ENCODE peak calls at places on chromosomes 11 and 22, in eight cellular contexts. One of them, this sample, is unnamed. For H3K4me1, the result is how much of the 10 kb centered on the place peaks cover.

GRCh38 chr11:42901084-42901483 is 410.7 kb upstream of the API5 start:
- DNase-seq in cardiac muscle cell: no peak
- DNase-seq in pancreas: no peak
- DNase-seq in Peyer's patch: no peak
- DNase-seq in mammary epithelial cell: no peak
- DNase-seq in uterus: no peak
- DNase-seq in MM.1S: no peak
- DNase-seq in sigmoid colon: no peak
- DNase-seq in this sample: no peak

GRCh38 chr11:75760710-75761493 is 7.7 kb upstream of the DGAT2 start:
- DNase-seq in uterus: no peak
- DNase-seq in Peyer's patch: no peak
- DNase-seq in mammary epithelial cell: peak
- DNase-seq in MM.1S: no peak
- DNase-seq in pancreas: no peak
- DNase-seq in sigmoid colon: no peak
- DNase-seq in cardiac muscle cell: no peak
- DNase-seq in this sample: no peak

GRCh38 chr11:107446822-107447431 is 10.7 kb downstream of the CWF19L2 start:
- DNase-seq in MM.1S: no peak
- DNase-seq in Peyer's patch: no peak
- DNase-seq in uterus: no peak
- DNase-seq in pancreas: no peak
- DNase-seq in sigmoid colon: no peak
- DNase-seq in cardiac muscle cell: no peak
- DNase-seq in mammary epithelial cell: no peak
- DNase-seq in this sample: no peak

GRCh38 chr11:76810151-76810853 is 27.1 kb downstream of the TSKU start:
- DNase-seq in uterus: no peak
- DNase-seq in Peyer's patch: peak
- DNase-seq in pancreas: no peak
- DNase-seq in MM.1S: peak
- DNase-seq in sigmoid colon: no peak
- DNase-seq in cardiac muscle cell: no peak
- DNase-seq in mammary epithelial cell: peak
- DNase-seq in this sample: peak

GRCh38 chr22:39927544-39927943 is 26.7 kb downstream of the GRAP2 start:
- DNase-seq in mammary epithelial cell: no peak
- DNase-seq in sigmoid colon: no peak
- DNase-seq in uterus: no peak
- DNase-seq in cardiac muscle cell: no peak
- DNase-seq in pancreas: no peak
- DNase-seq in MM.1S: no peak
- DNase-seq in Peyer's patch: no peak
- DNase-seq in this sample: no peak

GRCh38 chr22:23682827-23683355 is 7.9 kb upstream of the RGL4 start:
- DNase-seq in sigmoid colon: peak
- DNase-seq in mammary epithelial cell: no peak
- DNase-seq in MM.1S: no peak
- DNase-seq in pancreas: no peak
- DNase-seq in Peyer's patch: no peak
- DNase-seq in cardiac muscle cell: no peak
- DNase-seq in uterus: peak
- DNase-seq in this sample: no peak

GRCh38 chr11:73331138-73331916 is 23.3 kb downstream of the ARHGEF17 start:
- DNase-seq in mammary epithelial cell: no peak
- DNase-seq in cardiac muscle cell: peak
- DNase-seq in MM.1S: no peak
- DNase-seq in Peyer's patch: no peak
- DNase-seq in pancreas: no peak
- DNase-seq in sigmoid colon: no peak
- DNase-seq in uterus: peak
- DNase-seq in this sample: no peak

GRCh38 chr11:14029971-14030531 is 67.5 kb downstream of the SPON1 start:
- DNase-seq in uterus: peak
- DNase-seq in MM.1S: no peak
- DNase-seq in sigmoid colon: peak
- DNase-seq in pancreas: peak
- DNase-seq in cardiac muscle cell: peak
- DNase-seq in mammary epithelial cell: peak
- DNase-seq in Peyer's patch: peak
- DNase-seq in this sample: peak

GRCh38 chr11:113540416-113541330 is 65.5 kb upstream of the DRD2 start:
- DNase-seq in Peyer's patch: no peak
- DNase-seq in mammary epithelial cell: no peak
- DNase-seq in MM.1S: no peak
- DNase-seq in pancreas: no peak
- DNase-seq in uterus: no peak
- DNase-seq in cardiac muscle cell: no peak
- DNase-seq in sigmoid colon: no peak
- DNase-seq in this sample: no peak

GRCh38 chr11:111523343-111523742 is 8.8 kb downstream of the HOATZ start:
- DNase-seq in sigmoid colon: no peak
- DNase-seq in cardiac muscle cell: no peak
- DNase-seq in Peyer's patch: no peak
- DNase-seq in pancreas: no peak
- DNase-seq in mammary epithelial cell: no peak
- DNase-seq in MM.1S: no peak
- DNase-seq in uterus: no peak
- DNase-seq in this sample: no peak

GRCh38 chr11:17257200-17257599 is 19.3 kb upstream of the NUCB2 start:
- DNase-seq in Peyer's patch: no peak
- DNase-seq in MM.1S: no peak
- DNase-seq in pancreas: no peak
- DNase-seq in uterus: no peak
- DNase-seq in cardiac muscle cell: no peak
- DNase-seq in mammary epithelial cell: peak
- DNase-seq in sigmoid colon: no peak
- DNase-seq in this sample: no peak

GRCh38 chr11:7548659-7549283 is 35.0 kb downstream of the PPFIBP2 start:
- DNase-seq in pancreas: no peak
- DNase-seq in mammary epithelial cell: no peak
- DNase-seq in uterus: no peak
- DNase-seq in MM.1S: peak
- DNase-seq in sigmoid colon: no peak
- DNase-seq in cardiac muscle cell: peak
- DNase-seq in Peyer's patch: peak
- DNase-seq in this sample: peak

GRCh38 chr11:88474655-88475054 is 137.1 kb upstream of the CTSC start:
- DNase-seq in mammary epithelial cell: no peak
- DNase-seq in pancreas: no peak
- DNase-seq in MM.1S: no peak
- DNase-seq in cardiac muscle cell: no peak
- DNase-seq in sigmoid colon: no peak
- DNase-seq in Peyer's patch: no peak
- DNase-seq in uterus: no peak
- DNase-seq in this sample: no peak

GRCh38 chr22:17916226-17916889 is 108.0 kb downstream of the MICAL3 start:
- DNase-seq in pancreas: no peak
- DNase-seq in MM.1S: no peak
- DNase-seq in uterus: no peak
- DNase-seq in sigmoid colon: peak
- DNase-seq in mammary epithelial cell: no peak
- DNase-seq in Peyer's patch: no peak
- DNase-seq in cardiac muscle cell: peak
- DNase-seq in this sample: no peak

GRCh38 chr11:12288212-12288933 is 89.0 kb upstream of the PARVA start:
- DNase-seq in uterus: peak
- DNase-seq in Peyer's patch: peak
- DNase-seq in mammary epithelial cell: peak
- DNase-seq in pancreas: peak
- DNase-seq in MM.1S: peak
- DNase-seq in cardiac muscle cell: peak
- DNase-seq in sigmoid colon: peak
- DNase-seq in this sample: peak

GRCh38 chr11:121132211-121132976 is 31.4 kb downstream of the TECTA start:
- DNase-seq in MM.1S: no peak
- DNase-seq in uterus: no peak
- DNase-seq in pancreas: no peak
- DNase-seq in mammary epithelial cell: no peak
- DNase-seq in cardiac muscle cell: no peak
- DNase-seq in Peyer's patch: no peak
- DNase-seq in sigmoid colon: no peak
- DNase-seq in this sample: no peak

GRCh38 chr22:46749682-46750529 is 11.9 kb upstream of the CERK start:
- DNase-seq in uterus: no peak
- DNase-seq in sigmoid colon: peak
- DNase-seq in cardiac muscle cell: no peak
- DNase-seq in MM.1S: no peak
- DNase-seq in Peyer's patch: no peak
- DNase-seq in pancreas: no peak
- DNase-seq in mammary epithelial cell: no peak
- DNase-seq in this sample: no peak

GRCh38 chr11:117225553-117226170 is 6.2 kb downstream of the PCSK7 start:
- DNase-seq in cardiac muscle cell: no peak
- DNase-seq in MM.1S: no peak
- DNase-seq in uterus: no peak
- DNase-seq in pancreas: no peak
- DNase-seq in mammary epithelial cell: no peak
- DNase-seq in Peyer's patch: no peak
- DNase-seq in sigmoid colon: peak
- DNase-seq in this sample: no peak

GRCh38 chr22:43882122-43882767 is 9.6 kb downstream of the PNPLA5 start:
- DNase-seq in MM.1S: no peak
- DNase-seq in mammary epithelial cell: no peak
- DNase-seq in cardiac muscle cell: no peak
- DNase-seq in sigmoid colon: peak
- DNase-seq in pancreas: no peak
- DNase-seq in Peyer's patch: no peak
- DNase-seq in uterus: no peak
- DNase-seq in this sample: no peak

GRCh38 chr11:100876826-100877545 is 189.9 kb downstream of the ARHGAP42 start:
- DNase-seq in cardiac muscle cell: no peak
- DNase-seq in mammary epithelial cell: peak
- DNase-seq in MM.1S: peak
- DNase-seq in sigmoid colon: no peak
- DNase-seq in Peyer's patch: no peak
- DNase-seq in pancreas: no peak
- DNase-seq in uterus: no peak
- DNase-seq in this sample: no peak

GRCh38 chr11:124938206-124938765 is 2.4 kb upstream of the HEPACAM start:
- DNase-seq in uterus: no peak
- DNase-seq in pancreas: no peak
- DNase-seq in Peyer's patch: no peak
- DNase-seq in cardiac muscle cell: no peak
- DNase-seq in MM.1S: no peak
- DNase-seq in mammary epithelial cell: no peak
- DNase-seq in sigmoid colon: no peak
- DNase-seq in this sample: no peak

GRCh38 chr11:45147017-45147728 is 734 bp downstream of the PRDM11 start:
- DNase-seq in pancreas: peak
- DNase-seq in uterus: peak
- DNase-seq in cardiac muscle cell: peak
- DNase-seq in Peyer's patch: peak
- DNase-seq in sigmoid colon: peak
- DNase-seq in MM.1S: peak
- DNase-seq in mammary epithelial cell: peak
- DNase-seq in this sample: peak

GRCh38 chr11:45146072-45147016 is at the start of gene PRDM11:
- DNase-seq in Peyer's patch: no peak
- DNase-seq in sigmoid colon: peak
- DNase-seq in mammary epithelial cell: peak
- DNase-seq in pancreas: peak
- DNase-seq in uterus: peak
- DNase-seq in cardiac muscle cell: peak
- DNase-seq in MM.1S: peak
- DNase-seq in this sample: peak

GRCh38 chr11:45149483-45150056 is 3.1 kb downstream of the PRDM11 start:
- DNase-seq in mammary epithelial cell: no peak
- DNase-seq in pancreas: no peak
- DNase-seq in uterus: no peak
- DNase-seq in cardiac muscle cell: no peak
- DNase-seq in Peyer's patch: no peak
- DNase-seq in MM.1S: no peak
- DNase-seq in sigmoid colon: peak
- DNase-seq in this sample: no peak

GRCh38 chr11:45147871-45148270 is 1.4 kb downstream of the PRDM11 start:
- DNase-seq in uterus: no peak
- DNase-seq in cardiac muscle cell: no peak
- DNase-seq in pancreas: no peak
- DNase-seq in Peyer's patch: no peak
- DNase-seq in MM.1S: no peak
- DNase-seq in sigmoid colon: no peak
- DNase-seq in mammary epithelial cell: no peak
- DNase-seq in this sample: no peak

DNA sequence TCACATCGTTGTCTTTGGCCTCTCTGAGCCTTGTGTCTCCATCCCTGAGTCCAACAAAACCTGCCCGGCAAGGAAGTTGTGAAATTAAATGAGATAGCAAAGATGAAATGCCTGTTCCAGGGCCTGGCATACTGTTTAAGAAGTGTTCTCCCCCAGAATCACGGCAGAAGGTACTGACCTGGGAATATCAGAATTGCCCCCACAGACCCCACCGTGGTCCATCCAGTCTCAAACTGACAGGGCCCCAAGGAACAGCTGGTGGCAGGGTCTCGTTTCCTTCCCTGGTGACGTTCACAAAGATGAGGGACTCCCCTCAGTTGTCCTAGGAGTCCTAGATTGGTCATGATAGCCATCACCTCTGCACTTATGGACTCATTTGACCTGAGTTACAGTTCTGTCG is 1.8 kb downstream of the PRDM11 start:
- DNase-seq in mammary epithelial cell: no peak
- DNase-seq in cardiac muscle cell: no peak
- DNase-seq in pancreas: no peak
- DNase-seq in sigmoid colon: peak
- DNase-seq in Peyer's patch: no peak
- DNase-seq in MM.1S: no peak
- DNase-seq in uterus: no peak
- DNase-seq in this sample: no peak
- H3K4me3 ChIP-seq in mammary epithelial cell: no peak
- H3K4me3 ChIP-seq in cardiac muscle cell: peak
- H3K4me3 ChIP-seq in pancreas: peak
- H3K4me3 ChIP-seq in sigmoid colon: peak
- H3K4me3 ChIP-seq in Peyer's patch: no peak
- H3K4me3 ChIP-seq in MM.1S: no peak
- H3K4me3 ChIP-seq in uterus: no peak
- H3K4me3 ChIP-seq in this sample: no peak

GRCh38 chr22:29705651-29706050 is 14.2 kb upstream of the CABP7 start:
- DNase-seq in pancreas: no peak
- DNase-seq in mammary epithelial cell: no peak
- DNase-seq in cardiac muscle cell: no peak
- DNase-seq in MM.1S: no peak
- DNase-seq in sigmoid colon: no peak
- DNase-seq in Peyer's patch: no peak
- DNase-seq in uterus: no peak
- DNase-seq in this sample: no peak
- TF ChIP-seq CTCF in pancreas: no peak
- TF ChIP-seq CTCF in mammary epithelial cell: no peak
- TF ChIP-seq CTCF in cardiac muscle cell: no peak
- TF ChIP-seq CTCF in MM.1S: no peak
- TF ChIP-seq CTCF in sigmoid colon: no peak
- TF ChIP-seq CTCF in Peyer's patch: no peak
- TF ChIP-seq CTCF in uterus: no peak
- TF ChIP-seq CTCF in this sample: no peak

GRCh38 chr22:41940853-41941765 is 5.8 kb downstream of the CENPM start:
- DNase-seq in mammary epithelial cell: peak
- DNase-seq in uterus: peak
- DNase-seq in MM.1S: peak
- DNase-seq in Peyer's patch: peak
- DNase-seq in sigmoid colon: peak
- DNase-seq in pancreas: peak
- DNase-seq in cardiac muscle cell: peak
- DNase-seq in this sample: peak
- H3K4me1 ChIP-seq in mammary epithelial cell: under half
- H3K4me1 ChIP-seq in uterus: under half
- H3K4me1 ChIP-seq in MM.1S: under half
- H3K4me1 ChIP-seq in Peyer's patch: under half
- H3K4me1 ChIP-seq in sigmoid colon: under half
- H3K4me1 ChIP-seq in pancreas: under half
- H3K4me1 ChIP-seq in cardiac muscle cell: under half
- H3K4me1 ChIP-seq in this sample: under half

GRCh38 chr22:48257690-48258065 is 1495.2 kb downstream of the TBC1D22A start:
- DNase-seq in cardiac muscle cell: no peak
- DNase-seq in MM.1S: no peak
- DNase-seq in Peyer's patch: no peak
- DNase-seq in pancreas: no peak
- DNase-seq in sigmoid colon: no peak
- DNase-seq in uterus: peak
- DNase-seq in mammary epithelial cell: no peak
- DNase-seq in this sample: no peak
- H3K4me3 ChIP-seq in cardiac muscle cell: no peak
- H3K4me3 ChIP-seq in MM.1S: no peak
- H3K4me3 ChIP-seq in Peyer's patch: no peak
- H3K4me3 ChIP-seq in pancreas: no peak
- H3K4me3 ChIP-seq in sigmoid colon: no peak
- H3K4me3 ChIP-seq in uterus: no peak
- H3K4me3 ChIP-seq in mammary epithelial cell: no peak
- H3K4me3 ChIP-seq in this sample: no peak

This sample was measured in mucosa of descending colon.